ENCODE peak calls at places on chromosomes 11 and 22, in seven cellular contexts. B, F, T, L, I, X and C are unnamed samples.

GRCh38 chr11:77066229-77067023 is at the start of gene CAPN5:
- DNase-seq in L (peak), X (peak), F (peak), B (peak), T (peak), I (peak), C (peak)

GRCh38 chr11:76803811-76804600 is 20.9 kb downstream of the TSKU start:
- DNase-seq in I (no peak), B (no peak), F (no peak), T (no peak), L (no peak), X (no peak), C (no peak)

GRCh38 chr11:69721061-69721460 is 17.2 kb upstream of the FGF19 start:
- DNase-seq in X (no peak), I (no peak), B (no peak), L (no peak), F (no peak), T (no peak), C (no peak)

GRCh38 chr11:115213007-115213406 is 291.2 kb downstream of the CADM1 start:
- DNase-seq in L (no peak), B (no peak), I (no peak), F (no peak), T (no peak), X (no peak), C (no peak)

GRCh38 chr11:46181843-46182424 is 60.7 kb upstream of the PHF21A start:
- DNase-seq in X (no peak), B (no peak), T (no peak), I (no peak), F (no peak), L (no peak), C (no peak)

GRCh38 chr11:120835601-120836228 is 188.2 kb upstream of the TBCEL start:
- DNase-seq in T (no peak), X (no peak), F (no peak), I (no peak), B (no peak), L (no peak), C (no peak)

GRCh38 chr22:39931271-39931670 is 28.9 kb upstream of the TMA7B start:
- DNase-seq in L (no peak), B (no peak), I (no peak), X (no peak), F (no peak), T (no peak), C (no peak)

GRCh38 chr22:24707477-24707816 is 67.1 kb downstream of the PIWIL3 start:
- DNase-seq in F (no peak), L (no peak), X (no peak), T (no peak), B (no peak), I (no peak), C (no peak)

GRCh38 chr11:83990160-83990733 is 704.1 kb upstream of the CCDC90B start:
- DNase-seq in X (no peak), B (no peak), I (no peak), L (peak), F (no peak), T (no peak), C (no peak)

GRCh38 chr11:107354780-107355179 is 102.8 kb downstream of the CWF19L2 start:
- DNase-seq in T (no peak), F (no peak), L (no peak), B (no peak), X (no peak), I (no peak), C (no peak)

GRCh38 chr11:86955111-86955673 is at the start of gene FZD4:
- DNase-seq in T (no peak), I (peak), F (peak), B (peak), L (peak), X (peak), C (peak)

GRCh38 chr11:113729456-113729855 is 23.3 kb upstream of the TMPRSS5 start:
- DNase-seq in F (peak), T (no peak), I (peak), X (no peak), L (no peak), B (no peak), C (no peak)

GRCh38 chr11:112856591-112856990 is 104.6 kb upstream of the NCAM1 start:
- DNase-seq in X (no peak), L (no peak), T (no peak), I (peak), F (no peak), B (no peak), C (no peak)

GRCh38 chr11:122721201-122721963 is 65.9 kb downstream of the UBASH3B start:
- DNase-seq in X (peak), F (no peak), I (no peak), B (no peak), L (no peak), T (no peak), C (no peak)

GRCh38 chr22:39474351-39474991 is 17.7 kb downstream of the MGAT3 start:
- DNase-seq in I (no peak), B (no peak), T (no peak), F (no peak), X (no peak), L (no peak), C (no peak)

GRCh38 chr11:77819921-77820564 is 479 bp downstream of the RSF1 start:
- DNase-seq in B (no peak), F (peak), T (no peak), L (peak), I (peak), X (no peak), C (peak)

GRCh38 chr11:95764267-95764898 is 25.2 kb downstream of the FAM76B start:
- DNase-seq in T (no peak), L (no peak), B (no peak), I (peak), F (no peak), X (no peak), C (peak)

GRCh38 chr11:134655189-134655937 is 243.3 kb upstream of the B3GAT1 start:
- DNase-seq in B (no peak), T (no peak), I (no peak), F (no peak), L (peak), X (no peak), C (no peak)

GRCh38 chr22:38402204-38402603 is 52.8 kb downstream of the KCNJ4 start:
- DNase-seq in X (no peak), F (no peak), I (no peak), L (no peak), B (no peak), T (no peak), C (no peak)

GRCh38 chr22:45224331-45224730 is 16.4 kb downstream of the KIAA0930 start:
- DNase-seq in B (no peak), F (no peak), L (no peak), T (no peak), I (no peak), X (no peak), C (no peak)

GRCh38 chr11:2092956-2093412 is 46.2 kb downstream of the IGF2 start:
- DNase-seq in X (peak), T (no peak), F (no peak), L (peak), B (no peak), I (peak), C (peak)

GRCh38 chr11:99884750-99885149 is 802.3 kb upstream of the ARHGAP42 start:
- DNase-seq in F (no peak), B (no peak), X (no peak), T (no peak), L (no peak), I (no peak), C (no peak)

GRCh38 chr11:17831883-17832282 is 97.3 kb downstream of the KCNC1 start:
- DNase-seq in T (no peak), X (no peak), F (no peak), L (no peak), B (no peak), I (no peak), C (no peak)

GRCh38 chr22:45703758-45704157 is 32.1 kb downstream of the ATXN10 start:
- DNase-seq in F (no peak), B (no peak), X (no peak), T (no peak), L (no peak), I (peak), C (peak)

GRCh38 chr22:30733081-30733680 is 38.5 kb downstream of the OSBP2 start:
- DNase-seq in F (no peak), L (no peak), X (peak), I (no peak), B (no peak), T (no peak), C (no peak)

GRCh38 chr22:30855677-30856518 is 112.7 kb downstream of the MORC2 start:
- DNase-seq in X (no peak), T (no peak), B (no peak), F (no peak), I (no peak), L (no peak), C (no peak)

GRCh38 chr11:64036081-64037026 is 623 bp downstream of the FLRT1 start:
- DNase-seq in T (no peak), F (peak), L (peak), B (no peak), I (peak), X (peak), C (no peak)

GRCh38 chr22:25898707-25899365 is 156.8 kb downstream of the MYO18B start:
- DNase-seq in L (no peak), T (no peak), X (no peak), I (no peak), F (peak), B (no peak), C (no peak)
- TF ChIP-seq CTCF in L (peak), T (no peak), X (no peak), I (peak), F (peak), B (no peak), C (no peak)

DNA sequence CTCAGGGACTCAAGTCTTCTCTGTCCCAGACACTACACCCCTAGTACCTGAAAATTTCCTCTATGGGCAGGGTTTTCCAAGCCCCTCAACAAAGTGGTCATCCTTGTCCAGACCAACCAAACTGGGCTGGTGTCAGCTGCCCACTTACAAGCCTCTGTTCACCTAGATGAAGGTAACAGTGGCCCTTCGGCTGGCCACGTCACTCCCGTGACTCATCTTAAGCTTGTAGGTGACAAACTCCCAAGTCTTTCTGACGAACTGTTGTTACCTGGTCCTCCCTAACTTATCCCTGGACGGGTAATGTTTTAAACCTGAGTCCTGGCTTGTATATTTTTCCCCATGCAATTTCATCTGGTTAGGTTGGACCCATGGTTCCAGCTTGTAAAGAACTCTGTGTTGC is 4.7 kb downstream of the CXCR5 start:
- DNase-seq in F (no peak), B (no peak), L (no peak), T (no peak), I (no peak), X (no peak), C (no peak)
- H3K27ac ChIP-seq in F (no peak), B (peak), L (no peak), T (peak), I (no peak), X (peak), C (no peak)

DNA sequence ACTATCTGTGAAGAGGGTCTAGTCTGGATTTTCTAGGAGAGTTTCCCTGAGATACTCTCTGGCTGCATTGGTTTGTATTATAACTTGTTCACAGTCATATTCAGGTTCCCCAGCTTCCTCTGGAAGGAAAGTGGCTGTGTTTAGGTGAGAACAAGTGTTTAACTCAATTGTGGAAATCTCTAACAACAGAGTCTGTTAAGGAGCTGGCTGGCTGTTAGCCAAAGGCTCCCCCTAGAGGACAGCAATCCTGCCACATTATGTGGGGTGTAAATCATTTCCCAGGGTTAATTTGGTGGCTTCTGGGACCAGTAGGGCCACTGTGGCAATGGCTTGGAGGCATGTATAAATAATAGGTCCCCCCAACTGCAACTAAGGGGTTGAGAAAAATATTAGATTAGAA is 18.4 kb downstream of the MS4A6E start:
- DNase-seq in F (peak), X (peak), L (no peak), B (peak), T (no peak), I (no peak), C (no peak)
- TF ChIP-seq CTCF in F (peak), X (peak), L (peak), B (peak), T (no peak), I (peak), C (no peak)

DNA sequence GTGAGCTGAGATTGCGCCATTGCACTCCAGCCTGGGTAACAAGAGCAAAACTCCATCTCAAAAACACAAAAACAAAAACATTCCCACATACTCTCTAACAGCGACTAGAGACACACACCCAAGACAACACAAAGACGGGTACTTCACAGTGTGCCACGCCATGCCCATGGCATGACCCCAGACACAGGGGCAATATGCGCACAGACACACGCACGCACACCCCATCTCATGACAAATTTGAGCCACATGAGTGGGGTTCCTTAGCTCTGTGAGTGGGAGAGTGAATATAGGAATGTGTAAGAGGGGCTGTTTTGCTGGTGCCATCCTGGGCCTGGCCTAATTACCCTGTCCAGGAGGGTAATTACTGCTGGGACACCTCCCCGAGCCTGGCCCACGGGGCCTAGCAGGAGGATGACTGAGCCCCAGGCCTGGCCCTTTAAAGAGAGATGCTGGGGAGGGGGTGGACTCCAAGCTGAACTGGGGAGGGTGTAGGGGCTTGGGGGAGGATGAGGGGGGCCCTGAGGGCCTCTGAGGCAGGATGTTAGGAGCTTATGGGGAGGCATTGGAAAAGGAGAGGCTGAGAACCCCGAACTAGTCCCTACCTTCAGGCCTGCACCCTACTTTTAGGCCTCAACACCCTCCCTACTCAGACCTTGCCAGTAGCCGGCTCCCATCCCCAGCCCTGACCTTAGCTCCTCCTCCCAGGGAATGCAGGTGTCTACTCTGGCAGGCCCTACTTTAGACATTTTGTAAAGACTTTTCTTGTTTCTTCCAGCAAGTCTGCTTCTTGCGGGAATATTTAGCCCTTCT is 1.5 kb downstream of the LTBP3 start:
- DNase-seq in I (peak), B (no peak), T (no peak), L (no peak), X (no peak), F (no peak), C (no peak)
- H3K27ac ChIP-seq in I (no peak), B (peak), T (peak), L (peak), X (peak), F (no peak), C (peak)

GRCh38 chr22:33851240-33851639 is 69.0 kb downstream of the LARGE1 start:
- DNase-seq in T (no peak), L (no peak), I (peak), F (no peak), X (no peak), B (no peak), C (no peak)
- TF ChIP-seq CTCF in T (no peak), L (no peak), I (no peak), F (no peak), X (no peak), B (no peak), C (no peak)

DNA sequence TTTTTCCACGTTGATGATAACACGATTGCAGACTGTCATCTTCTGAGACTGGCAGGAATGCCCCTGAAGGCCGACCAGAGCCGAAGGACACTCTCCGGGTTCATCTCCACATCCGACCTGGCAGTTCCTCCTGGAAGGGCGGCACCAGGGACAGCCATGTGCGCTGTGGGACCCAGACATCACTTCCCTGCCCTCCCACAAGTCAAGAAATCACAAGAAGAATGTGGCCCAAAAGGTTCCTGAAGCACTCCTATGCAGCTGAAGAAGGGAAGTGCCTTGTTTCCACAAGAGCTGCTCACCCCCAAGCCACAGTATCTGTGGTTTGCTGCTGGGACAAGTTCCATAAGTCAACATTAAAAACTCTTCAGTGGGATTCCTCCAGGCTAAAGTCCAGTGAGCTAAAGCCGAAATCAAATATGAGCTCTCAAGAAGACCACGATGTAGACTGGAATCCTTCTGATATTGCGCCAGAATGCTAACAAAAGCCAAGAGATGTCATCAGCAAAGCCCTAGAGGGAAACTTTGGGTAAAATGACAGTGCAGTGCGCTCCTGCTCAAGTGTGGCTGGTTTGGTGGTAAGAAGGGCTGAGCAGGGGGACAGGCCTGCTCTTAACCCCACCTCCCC is 21.2 kb downstream of the PACSIN2 start:
- DNase-seq in F (no peak), T (no peak), B (no peak), L (no peak), I (no peak), X (no peak), C (no peak)
- H3K27ac ChIP-seq in F (no peak), T (peak), B (peak), L (no peak), I (peak), X (peak), C (peak)